ENCODE peak calls at places on chromosome 1, in five cellular contexts. U is cardiac muscle cell, O is esophagus squamous epithelium, A is transverse colon, I is thyroid gland. N is an unnamed sample.

GRCh38 chr1:39509360-39510009 is 18.0 kb downstream of the BMP8A start:
- DNase-seq in U (peak; percentile 82), O (no peak), A (peak; percentile 71), I (no peak), N (peak; percentile 42)

GRCh38 chr1:88169144-88169543 is 514.9 kb upstream of the PKN2 start:
- DNase-seq in U (no peak), O (no peak), A (no peak), I (no peak), N (no peak)

GRCh38 chr1:36321119-36321951 is 2.1 kb downstream of the EVA1B start:
- DNase-seq in U (peak; percentile 97), O (no peak), A (peak; percentile 68), I (peak; percentile 58), N (peak; percentile 57)

GRCh38 chr1:64511054-64511453 is 41.1 kb downstream of the CACHD1 start:
- DNase-seq in U (no peak), O (no peak), A (no peak), I (no peak), N (no peak)

GRCh38 chr1:88341436-88341835 is 342.6 kb upstream of the PKN2 start:
- DNase-seq in U (no peak), O (no peak), A (no peak), I (no peak), N (no peak)

GRCh38 chr1:245388687-245389086 is 233.9 kb downstream of the KIF26B start:
- DNase-seq in U (no peak), O (no peak), A (no peak), I (no peak), N (no peak)

GRCh38 chr1:112727716-112728115 is 12.6 kb upstream of the PPM1J start:
- DNase-seq in U (no peak), O (no peak), A (no peak), I (no peak), N (no peak)

GRCh38 chr1:223056802-223057201 is 86.2 kb downstream of the TLR5 start:
- DNase-seq in U (no peak), O (no peak), A (no peak), I (no peak), N (no peak)

GRCh38 chr1:8545078-8545477 is 227.2 kb downstream of the SLC45A1 start:
- DNase-seq in U (no peak), O (no peak), A (no peak), I (no peak), N (no peak)

GRCh38 chr1:213541641-213542040 is 446.1 kb upstream of the PROX1 start:
- DNase-seq in U (no peak), O (no peak), A (no peak), I (no peak), N (no peak)

GRCh38 chr1:51515312-51515960 is 3.6 kb downstream of the EPS15 start:
- DNase-seq in U (no peak), O (no peak), A (no peak), I (no peak), N (no peak)

GRCh38 chr1:155206891-155207577 is 663 bp downstream of the THBS3 start:
- DNase-seq in U (peak; percentile 84), O (peak; percentile 46), A (peak; percentile 92), I (peak; percentile 90), N (peak; percentile 94)

GRCh38 chr1:9891207-9891606 is 18.9 kb downstream of the CTNNBIP1 start:
- DNase-seq in U (no peak), O (no peak), A (no peak), I (no peak), N (no peak)

GRCh38 chr1:13523780-13524477 is 10.1 kb upstream of the LRRC38 start:
- DNase-seq in U (no peak), O (no peak), A (no peak), I (no peak), N (no peak)

GRCh38 chr1:180534199-180534598 is 24.6 kb upstream of the OVAAL start:
- DNase-seq in U (no peak), O (no peak), A (no peak), I (no peak), N (no peak)

GRCh38 chr1:16721871-16722641 is 18.3 kb upstream of the RNU1-4 start:
- DNase-seq in U (no peak), O (no peak), A (peak; percentile 4), I (no peak), N (no peak)

GRCh38 chr1:43348809-43349593 is 9.8 kb upstream of the CDC20 start:
- DNase-seq in U (peak; percentile 78), O (peak; percentile 21), A (peak; percentile 94), I (peak; percentile 95), N (peak; percentile 92)

GRCh38 chr1:17251699-17252376 is 2.9 kb downstream of the PADI3 start:
- DNase-seq in U (peak; percentile 18), O (no peak), A (no peak), I (no peak), N (no peak)

GRCh38 chr1:21869620-21870121 is 57.6 kb downstream of the LDLRAD2 start:
- DNase-seq in U (peak; percentile 84), O (no peak), A (peak; percentile 80), I (peak; percentile 95), N (peak; percentile 66)

GRCh38 chr1:218557731-218558130 is 212.6 kb downstream of the TGFB2 start:
- DNase-seq in U (peak; percentile 71), O (no peak), A (no peak), I (peak; percentile 63), N (no peak)

DNA sequence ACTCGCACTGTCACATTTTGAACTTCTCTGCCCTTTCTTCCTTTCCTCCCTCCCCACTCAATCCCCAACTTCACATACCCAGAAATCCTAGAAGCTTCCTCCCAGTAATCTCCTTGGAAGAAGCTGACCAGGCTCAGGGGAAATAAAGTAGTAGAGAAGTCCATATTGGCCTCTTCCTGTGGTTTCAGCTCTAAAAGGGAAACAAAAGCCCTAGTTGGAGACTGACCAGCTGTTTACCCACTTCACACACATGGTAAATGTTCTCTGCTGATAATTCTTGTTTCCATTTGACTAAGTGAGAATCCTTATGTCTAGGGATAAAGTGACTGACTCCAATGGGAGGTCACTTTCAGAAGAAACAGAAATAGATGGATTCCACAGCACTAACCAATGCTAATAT is 178.8 kb upstream of the DPT start:
- DNase-seq in U (no peak), O (no peak), A (no peak), I (no peak), N (no peak)
- H3K27ac ChIP-seq in U (no peak overlapping the region), O (no peak overlapping the region), A (peak overlapping the region; percentile 25), I (peak overlapping the region; percentile 77), N (no peak overlapping the region)

DNA sequence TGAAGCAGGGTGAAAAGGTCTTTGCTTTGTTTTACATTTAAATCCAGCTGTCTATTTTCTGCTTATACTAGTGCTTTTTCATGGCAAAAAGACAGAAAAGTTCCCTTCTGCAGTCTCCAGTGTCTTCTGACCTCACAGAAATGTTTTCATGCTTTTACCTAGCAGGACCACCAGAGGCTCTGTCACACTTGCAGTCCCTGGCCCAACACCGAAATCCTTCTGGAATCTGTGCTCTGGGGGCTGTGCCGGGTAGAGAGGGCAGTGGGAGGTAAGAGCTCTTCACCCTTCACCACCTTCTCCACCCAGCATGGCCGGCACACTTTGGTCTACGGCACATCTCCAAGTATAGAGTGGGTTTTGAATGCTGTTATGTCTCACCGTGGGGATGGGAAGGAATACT is 20.8 kb downstream of the GNAT2 start:
- DNase-seq in U (no peak), O (no peak), A (no peak), I (no peak), N (no peak)
- TF ChIP-seq CTCF in U (peak; percentile 19), O (no peak), A (no peak), I (no peak), N (no peak)

GRCh38 chr1:66375125-66375524 is 158.8 kb upstream of the SGIP1 start:
- DNase-seq in U (peak; percentile 46), O (no peak), A (no peak), I (no peak), N (no peak)
- H3K4me1 ChIP-seq in U (no peaks in the 10 kb centered on the region), O (no peaks in the 10 kb centered on the region), A (peaks cover 6% of the 10 kb centered on the region), I (peaks cover 9% of the 10 kb centered on the region), N (no peaks in the 10 kb centered on the region)

GRCh38 chr1:206693029-206693428 is 8.3 kb downstream of the MAPKAPK2 start:
- DNase-seq in U (peak; percentile 79), O (no peak), A (peak; percentile 64), I (peak; percentile 91), N (no peak)
- H3K27ac ChIP-seq in U (peak overlapping the region; percentile 98), O (peak overlapping the region; percentile 71), A (peak overlapping the region; percentile 72), I (peak overlapping the region; percentile 80), N (peak overlapping the region; percentile 22)

GRCh38 chr1:210697185-210697584 is 368.5 kb downstream of the HHAT start:
- DNase-seq in U (no peak), O (no peak), A (no peak), I (no peak), N (no peak)
- TF ChIP-seq CTCF in U (no peak), O (no peak), A (no peak), I (no peak), N (no peak)